ENCODE peak calls at places on chromosomes 4 and X, in six cellular contexts. Y is WTC11, H is GM12865, T is EL, V is lower lobe of right lung, Q is erythroblast. A is an unnamed sample.
A peak's percentile ranks its signal among the peaks of the same experiment; 100 is the strongest.

GRCh38 chr4:8736083-8736825 is 135.4 kb downstream of the HMX1 start:
- DNase-seq in V (no peak), Y (no peak), Q (no peak), T (peak; percentile 35), H (peak; percentile 18), A (no peak)

GRCh38 chr4:173076903-173077629 is 91.5 kb upstream of the GALNT7 start:
- DNase-seq in T (peak; percentile 2), V (no peak), H (no peak), Y (no peak), Q (no peak), A (no peak)

GRCh38 chrX:78366576-78366975 is 39.2 kb upstream of the CYSLTR1 start:
- DNase-seq in H (no peak), V (no peak), Q (no peak), T (no peak), Y (no peak), A (no peak)

GRCh38 chr4:166391501-166391900 is 518.5 kb downstream of the TLL1 start:
- DNase-seq in Q (no peak), T (no peak), V (no peak), H (no peak), Y (no peak), A (no peak)

GRCh38 chr4:116401293-116401692 is 684.1 kb downstream of the TRAM1L1 start:
- DNase-seq in V (no peak), T (no peak), Q (no peak), H (no peak), Y (no peak), A (no peak)

GRCh38 chr4:14783011-14783877 is 219.0 kb upstream of the CPEB2 start:
- DNase-seq in V (no peak), H (peak; percentile 85), Q (no peak), Y (no peak), T (peak; percentile 77), A (no peak)

GRCh38 chr4:87375719-87376291 is 15.2 kb downstream of the HSD17B11 start:
- DNase-seq in H (peak; percentile 64), Q (peak; percentile 69), V (no peak), T (peak; percentile 63), Y (no peak), A (no peak)

GRCh38 chrX:40521868-40522450 is 58.8 kb upstream of the ATP6AP2 start:
- DNase-seq in V (no peak), H (no peak), Y (no peak), Q (no peak), T (no peak), A (no peak)

GRCh38 chr4:15457401-15458201 is 12.1 kb upstream of the CC2D2A start:
- DNase-seq in T (peak; percentile 57), V (no peak), Q (peak; percentile 15), H (peak; percentile 41), Y (no peak), A (no peak)

GRCh38 chrX:41561045-41561444 is 113.9 kb downstream of the NYX start:
- DNase-seq in Q (peak; percentile 64), H (peak; percentile 69), V (no peak), Y (no peak), T (peak; percentile 72), A (no peak)

GRCh38 chrX:12949927-12950656 is 24.8 kb upstream of the TMSB4X start:
- DNase-seq in Y (no peak), H (peak; percentile 95), Q (peak; percentile 84), V (peak; percentile 82), T (peak; percentile 74), A (peak; percentile 55)

GRCh38 chrX:132532955-132533354 is 44.1 kb upstream of the MBNL3 start:
- DNase-seq in V (no peak), H (no peak), Y (no peak), Q (no peak), T (peak; percentile 1), A (no peak)

GRCh38 chrX:78655642-78656041 is 3.5 kb downstream of the RTL3 start:
- DNase-seq in V (no peak), Q (no peak), Y (no peak), H (no peak), T (no peak), A (no peak)

GRCh38 chrX:68112321-68112720 is 321.0 kb downstream of the OPHN1 start:
- DNase-seq in T (no peak), Q (no peak), Y (no peak), V (no peak), H (no peak), A (no peak)

A was measured in T-helper 1 cell.